ENCODE peak calls at places on chromosome 16, in seven cellular contexts. One of them, this sample, is unnamed.

GRCh38 chr16:68539704-68540370 is 746 bp downstream of the ZFP90 start:
- DNase-seq in GOT3: no peak
- DNase-seq in ascending aorta: no peak
- DNase-seq in ELR: peak
- DNase-seq in kidney glomerular epithelial cell: no peak
- DNase-seq in testis: no peak
- DNase-seq in sigmoid colon: no peak
- DNase-seq in this sample: no peak

GRCh38 chr16:62225675-62226074 is 189.4 kb upstream of the CDH8 start:
- DNase-seq in ascending aorta: no peak
- DNase-seq in GOT3: peak
- DNase-seq in testis: peak
- DNase-seq in kidney glomerular epithelial cell: no peak
- DNase-seq in sigmoid colon: no peak
- DNase-seq in ELR: peak
- DNase-seq in this sample: peak

GRCh38 chr16:56355786-56356275 is 69.5 kb downstream of the AMFR start:
- DNase-seq in GOT3: no peak
- DNase-seq in ELR: no peak
- DNase-seq in kidney glomerular epithelial cell: no peak
- DNase-seq in testis: peak
- DNase-seq in ascending aorta: peak
- DNase-seq in sigmoid colon: peak
- DNase-seq in this sample: no peak

GRCh38 chr16:22206847-22207714 is 1.0 kb downstream of the EEF2K start:
- DNase-seq in ELR: peak
- DNase-seq in GOT3: peak
- DNase-seq in kidney glomerular epithelial cell: peak
- DNase-seq in sigmoid colon: peak
- DNase-seq in testis: peak
- DNase-seq in ascending aorta: peak
- DNase-seq in this sample: peak

GRCh38 chr16:70704586-70704985 is 18.7 kb upstream of the MTSS2 start:
- DNase-seq in testis: no peak
- DNase-seq in GOT3: no peak
- DNase-seq in kidney glomerular epithelial cell: no peak
- DNase-seq in sigmoid colon: no peak
- DNase-seq in ascending aorta: no peak
- DNase-seq in ELR: no peak
- DNase-seq in this sample: no peak

GRCh38 chr16:88790312-88791150 is 5.5 kb upstream of the PIEZO1 start:
- DNase-seq in testis: no peak
- DNase-seq in ascending aorta: no peak
- DNase-seq in ELR: peak
- DNase-seq in kidney glomerular epithelial cell: peak
- DNase-seq in GOT3: no peak
- DNase-seq in sigmoid colon: no peak
- DNase-seq in this sample: no peak

GRCh38 chr16:73143681-73144370 is 95.9 kb upstream of the ZFHX3 start:
- DNase-seq in GOT3: no peak
- DNase-seq in kidney glomerular epithelial cell: no peak
- DNase-seq in testis: no peak
- DNase-seq in ascending aorta: no peak
- DNase-seq in ELR: peak
- DNase-seq in sigmoid colon: no peak
- DNase-seq in this sample: no peak

GRCh38 chr16:85752511-85753420 is 1.9 kb upstream of the C16orf74 start:
- DNase-seq in ascending aorta: no peak
- DNase-seq in kidney glomerular epithelial cell: no peak
- DNase-seq in GOT3: no peak
- DNase-seq in ELR: peak
- DNase-seq in testis: peak
- DNase-seq in sigmoid colon: peak
- DNase-seq in this sample: no peak

GRCh38 chr16:85162478-85163277 is 50.4 kb upstream of the CIBAR2 start:
- DNase-seq in sigmoid colon: peak
- DNase-seq in testis: peak
- DNase-seq in GOT3: no peak
- DNase-seq in ELR: peak
- DNase-seq in kidney glomerular epithelial cell: peak
- DNase-seq in ascending aorta: peak
- DNase-seq in this sample: no peak

GRCh38 chr16:1707193-1707790 is 1.3 kb downstream of the MAPK8IP3 start:
- DNase-seq in ELR: peak
- DNase-seq in kidney glomerular epithelial cell: peak
- DNase-seq in GOT3: no peak
- DNase-seq in testis: no peak
- DNase-seq in ascending aorta: no peak
- DNase-seq in sigmoid colon: no peak
- DNase-seq in this sample: no peak

GRCh38 chr16:54846761-54847160 is 83.9 kb upstream of the IRX5 start:
- DNase-seq in kidney glomerular epithelial cell: peak
- DNase-seq in ELR: no peak
- DNase-seq in GOT3: no peak
- DNase-seq in sigmoid colon: no peak
- DNase-seq in ascending aorta: no peak
- DNase-seq in testis: no peak
- DNase-seq in this sample: no peak

GRCh38 chr16:5751216-5751615 is 653.6 kb upstream of the EEF2KMT start:
- DNase-seq in GOT3: no peak
- DNase-seq in testis: no peak
- DNase-seq in ELR: no peak
- DNase-seq in ascending aorta: no peak
- DNase-seq in kidney glomerular epithelial cell: no peak
- DNase-seq in sigmoid colon: no peak
- DNase-seq in this sample: no peak

GRCh38 chr16:66107661-66108060 is 258.8 kb upstream of the CDH5 start:
- DNase-seq in GOT3: no peak
- DNase-seq in ELR: peak
- DNase-seq in sigmoid colon: no peak
- DNase-seq in ascending aorta: no peak
- DNase-seq in testis: no peak
- DNase-seq in kidney glomerular epithelial cell: no peak
- DNase-seq in this sample: no peak

GRCh38 chr16:69351309-69352027 is at the start of gene TMED6:
- DNase-seq in sigmoid colon: no peak
- DNase-seq in kidney glomerular epithelial cell: no peak
- DNase-seq in ELR: no peak
- DNase-seq in testis: no peak
- DNase-seq in ascending aorta: peak
- DNase-seq in GOT3: no peak
- DNase-seq in this sample: no peak

GRCh38 chr16:57821149-57821971 is 19.1 kb upstream of the KIFC3 start:
- DNase-seq in ELR: peak
- DNase-seq in testis: no peak
- DNase-seq in sigmoid colon: no peak
- DNase-seq in kidney glomerular epithelial cell: no peak
- DNase-seq in ascending aorta: no peak
- DNase-seq in GOT3: no peak
- DNase-seq in this sample: no peak

GRCh38 chr16:27402964-27403600 is 1.1 kb downstream of the IL21R start:
- DNase-seq in kidney glomerular epithelial cell: no peak
- DNase-seq in ELR: no peak
- DNase-seq in testis: no peak
- DNase-seq in GOT3: no peak
- DNase-seq in sigmoid colon: no peak
- DNase-seq in ascending aorta: no peak
- DNase-seq in this sample: no peak

GRCh38 chr16:81511371-81511770 is 66.8 kb downstream of the CMIP start:
- DNase-seq in testis: no peak
- DNase-seq in GOT3: no peak
- DNase-seq in ELR: peak
- DNase-seq in ascending aorta: no peak
- DNase-seq in kidney glomerular epithelial cell: peak
- DNase-seq in sigmoid colon: no peak
- DNase-seq in this sample: no peak

GRCh38 chr16:5354645-5355044 is 257.1 kb upstream of the EEF2KMT start:
- DNase-seq in sigmoid colon: no peak
- DNase-seq in ascending aorta: no peak
- DNase-seq in GOT3: no peak
- DNase-seq in testis: no peak
- DNase-seq in kidney glomerular epithelial cell: no peak
- DNase-seq in ELR: no peak
- DNase-seq in this sample: no peak

GRCh38 chr16:11632455-11632921 is 35.8 kb upstream of the SNN start:
- DNase-seq in testis: peak
- DNase-seq in ascending aorta: peak
- DNase-seq in GOT3: no peak
- DNase-seq in sigmoid colon: peak
- DNase-seq in kidney glomerular epithelial cell: peak
- DNase-seq in ELR: peak
- DNase-seq in this sample: no peak

GRCh38 chr16:22023505-22023904 is 15.6 kb downstream of the MOSMO start:
- DNase-seq in GOT3: no peak
- DNase-seq in kidney glomerular epithelial cell: no peak
- DNase-seq in ascending aorta: no peak
- DNase-seq in sigmoid colon: no peak
- DNase-seq in ELR: no peak
- DNase-seq in testis: no peak
- DNase-seq in this sample: no peak

GRCh38 chr16:27625050-27625697 is 75.2 kb downstream of the KATNIP start:
- DNase-seq in GOT3: no peak
- DNase-seq in sigmoid colon: no peak
- DNase-seq in kidney glomerular epithelial cell: peak
- DNase-seq in ascending aorta: no peak
- DNase-seq in testis: no peak
- DNase-seq in ELR: no peak
- DNase-seq in this sample: no peak

GRCh38 chr16:84380405-84380804 is 12.1 kb downstream of the ATP2C2 start:
- DNase-seq in ELR: no peak
- DNase-seq in sigmoid colon: no peak
- DNase-seq in testis: no peak
- DNase-seq in ascending aorta: no peak
- DNase-seq in kidney glomerular epithelial cell: no peak
- DNase-seq in GOT3: no peak
- DNase-seq in this sample: no peak

GRCh38 chr16:56657555-56658430 is at the start of gene MT1F:
- DNase-seq in sigmoid colon: peak
- DNase-seq in kidney glomerular epithelial cell: peak
- DNase-seq in GOT3: no peak
- DNase-seq in ELR: peak
- DNase-seq in testis: peak
- DNase-seq in ascending aorta: peak
- DNase-seq in this sample: no peak

GRCh38 chr16:77246160-77246559 is 47.0 kb downstream of the SYCE1L start:
- DNase-seq in ELR: no peak
- DNase-seq in testis: no peak
- DNase-seq in GOT3: no peak
- DNase-seq in ascending aorta: no peak
- DNase-seq in sigmoid colon: no peak
- DNase-seq in kidney glomerular epithelial cell: no peak
- DNase-seq in this sample: no peak

GRCh38 chr16:85556456-85557082 is 56.6 kb upstream of the GSE1 start:
- DNase-seq in testis: peak
- DNase-seq in ELR: peak
- DNase-seq in ascending aorta: no peak
- DNase-seq in sigmoid colon: no peak
- DNase-seq in GOT3: no peak
- DNase-seq in kidney glomerular epithelial cell: peak
- DNase-seq in this sample: no peak

GRCh38 chr16:68985855-68986254 is 119.6 kb upstream of the HAS3 start:
- DNase-seq in ELR: peak
- DNase-seq in GOT3: no peak
- DNase-seq in ascending aorta: no peak
- DNase-seq in kidney glomerular epithelial cell: no peak
- DNase-seq in sigmoid colon: no peak
- DNase-seq in testis: no peak
- DNase-seq in this sample: no peak

GRCh38 chr16:66928702-66929388 is 3.5 kb upstream of the RRAD start:
- DNase-seq in sigmoid colon: no peak
- DNase-seq in testis: peak
- DNase-seq in GOT3: no peak
- DNase-seq in ELR: peak
- DNase-seq in kidney glomerular epithelial cell: no peak
- DNase-seq in ascending aorta: no peak
- DNase-seq in this sample: no peak

GRCh38 chr16:15489016-15489415 is 54.6 kb downstream of the BMERB1 start:
- DNase-seq in ascending aorta: no peak
- DNase-seq in GOT3: no peak
- DNase-seq in sigmoid colon: no peak
- DNase-seq in ELR: no peak
- DNase-seq in kidney glomerular epithelial cell: no peak
- DNase-seq in testis: no peak
- DNase-seq in this sample: no peak